ENCODE peak calls at places on chromosomes 13 and 19, in ten cellular contexts. F is HCT116, I is suprapubic skin, O is prostate gland, J is spleen, U is stomach, B is upper lobe of left lung, R is transverse colon, A is sigmoid colon, M is endothelial cell of umbilical vein. G is an unnamed sample.

GRCh38 chr19:6707658-6708018 is 12.8 kb downstream of the C3 start:
- DNase-seq in F (no peak), I (no peak), O (no peak), J (peak), U (no peak), B (no peak), R (no peak), A (no peak), M (no peak), G (no peak)

GRCh38 chr13:40101708-40102359 is 446.4 kb downstream of the COG6 start:
- DNase-seq in F (no peak), I (no peak), O (no peak), J (no peak), U (no peak), B (no peak), R (no peak), A (no peak), M (no peak), G (no peak)

GRCh38 chr13:42328672-42329071 is 56.7 kb downstream of the AKAP11 start:
- DNase-seq in F (no peak), I (no peak), O (no peak), J (no peak), U (no peak), B (no peak), R (no peak), A (no peak), M (no peak), G (no peak)

GRCh38 chr19:4423727-4424126 is 21.3 kb downstream of the CHAF1A start:
- DNase-seq in F (no peak), I (no peak), O (no peak), J (no peak), U (no peak), B (no peak), R (no peak), A (no peak), M (no peak), G (no peak)

GRCh38 chr13:41780736-41781708 is 179.9 kb downstream of the VWA8 start:
- DNase-seq in F (no peak), I (no peak), O (no peak), J (no peak), U (no peak), B (no peak), R (no peak), A (no peak), M (no peak), G (no peak)

GRCh38 chr13:108769213-108770070 is 140.0 kb downstream of the MYO16 start:
- DNase-seq in F (no peak), I (no peak), O (no peak), J (no peak), U (no peak), B (no peak), R (no peak), A (no peak), M (no peak), G (no peak)

GRCh38 chr13:26721251-26721939 is 39.2 kb downstream of the GPR12 start:
- DNase-seq in F (no peak), I (no peak), O (no peak), J (peak), U (peak), B (peak), R (peak), A (no peak), M (no peak), G (no peak)

GRCh38 chr13:92967923-92968322 is 258.7 kb upstream of the GPC6 start:
- DNase-seq in F (no peak), I (no peak), O (no peak), J (no peak), U (no peak), B (no peak), R (no peak), A (no peak), M (no peak), G (no peak)

GRCh38 chr13:73578251-73578875 is 519.6 kb downstream of the KLF5 start:
- DNase-seq in F (no peak), I (no peak), O (no peak), J (no peak), U (no peak), B (no peak), R (no peak), A (no peak), M (no peak), G (no peak)

GRCh38 chr13:35703061-35703460 is 226.6 kb upstream of the MAB21L1 start:
- DNase-seq in F (no peak), I (no peak), O (no peak), J (no peak), U (no peak), B (no peak), R (no peak), A (no peak), M (no peak), G (no peak)

GRCh38 chr19:50921391-50922315 is 10.5 kb upstream of the KLK4 start:
- DNase-seq in F (no peak), I (no peak), O (no peak), J (no peak), U (no peak), B (no peak), R (no peak), A (no peak), M (no peak), G (no peak)

GRCh38 chr19:50313812-50314536 is 15.2 kb downstream of the KCNC3 start:
- DNase-seq in F (no peak), I (no peak), O (no peak), J (no peak), U (no peak), B (no peak), R (no peak), A (no peak), M (no peak), G (no peak)

GRCh38 chr19:6376512-6377193 is 920 bp upstream of the PSPN start:
- DNase-seq in F (no peak), I (no peak), O (no peak), J (no peak), U (no peak), B (no peak), R (no peak), A (no peak), M (no peak), G (no peak)

GRCh38 chr19:15532779-15533521 is 24.6 kb downstream of the CYP4F22 start:
- DNase-seq in F (peak), I (no peak), O (no peak), J (no peak), U (no peak), B (no peak), R (no peak), A (no peak), M (no peak), G (no peak)

GRCh38 chr13:113086031-113086750 is 19.4 kb upstream of the F7 start:
- DNase-seq in F (no peak), I (no peak), O (no peak), J (peak), U (no peak), B (no peak), R (no peak), A (no peak), M (no peak), G (no peak)

GRCh38 chr19:35318679-35319448 is 10.1 kb upstream of the CD22 start:
- DNase-seq in F (peak), I (no peak), O (peak), J (peak), U (peak), B (peak), R (peak), A (peak), M (peak), G (no peak)

GRCh38 chr19:2408247-2408646 is 19.1 kb downstream of the TIMM13 start:
- DNase-seq in F (no peak), I (no peak), O (no peak), J (no peak), U (no peak), B (no peak), R (no peak), A (no peak), M (no peak), G (no peak)

GRCh38 chr13:33264620-33264978 is 21.0 kb downstream of the STARD13 start:
- DNase-seq in F (no peak), I (no peak), O (no peak), J (no peak), U (no peak), B (peak), R (peak), A (no peak), M (no peak), G (no peak)

GRCh38 chr13:21825801-21826200 is 154.9 kb downstream of the FGF9 start:
- DNase-seq in F (no peak), I (no peak), O (no peak), J (no peak), U (no peak), B (no peak), R (no peak), A (no peak), M (no peak), G (no peak)

GRCh38 chr19:3365447-3366103 is 808 bp upstream of the NFIC start:
- DNase-seq in F (peak), I (no peak), O (peak), J (peak), U (peak), B (peak), R (peak), A (peak), M (no peak), G (no peak)

GRCh38 chr19:1599460-1599846 is 5.8 kb downstream of the UQCR11 start:
- DNase-seq in F (no peak), I (no peak), O (no peak), J (no peak), U (no peak), B (no peak), R (no peak), A (no peak), M (no peak), G (no peak)

GRCh38 chr19:2607712-2608601 is 94.5 kb downstream of the GNG7 start:
- DNase-seq in F (no peak), I (no peak), O (no peak), J (peak), U (no peak), B (no peak), R (peak), A (peak), M (no peak), G (no peak)

GRCh38 chr13:102405499-102406079 is 3.7 kb upstream of the FGF14 start:
- DNase-seq in F (no peak), I (no peak), O (no peak), J (no peak), U (no peak), B (no peak), R (no peak), A (no peak), M (no peak), G (no peak)

GRCh38 chr19:17001603-17002183 is 24.9 kb downstream of the CPAMD8 start:
- DNase-seq in F (no peak), I (no peak), O (no peak), J (peak), U (no peak), B (no peak), R (no peak), A (no peak), M (no peak), G (no peak)

DNA sequence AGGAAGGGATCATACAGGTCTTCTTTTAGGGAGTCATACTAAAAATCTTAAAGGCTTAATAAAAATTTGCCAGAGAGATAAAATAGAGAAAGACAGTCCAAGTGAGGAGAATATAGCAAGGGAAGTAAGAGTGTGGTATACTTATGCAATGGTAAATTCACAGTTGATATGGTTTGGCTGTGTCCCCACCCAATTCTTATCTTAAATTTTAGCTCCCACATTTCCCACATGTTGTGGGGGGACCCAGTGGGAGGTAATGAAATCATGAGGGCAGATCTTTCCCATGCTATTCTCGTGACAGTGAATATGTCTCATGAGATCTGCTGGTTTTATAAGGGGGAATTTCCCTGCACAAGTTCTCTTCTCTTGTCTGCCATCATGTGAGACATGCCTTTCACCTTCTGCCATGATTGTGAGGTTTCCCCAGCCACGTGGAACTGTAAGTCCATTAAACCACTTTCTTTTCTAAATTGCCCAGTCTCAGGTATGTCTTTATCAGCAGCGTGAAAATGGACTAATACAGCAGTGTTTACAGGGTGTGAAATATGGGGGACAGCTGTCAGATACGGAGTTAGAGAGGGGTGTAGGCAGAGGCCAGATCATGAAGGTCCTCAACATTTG is 115.4 kb downstream of the UGGT2 start:
- DNase-seq in F (no peak), I (no peak), O (no peak), J (no peak), U (no peak), B (no peak), R (no peak), A (no peak), M (no peak), G (no peak)
- TF ChIP-seq POLR2A in F (no peak), I (no peak), O (no peak), J (no peak), U (no peak), B (no peak), R (no peak), A (no peak), M (no peak), G (no peak)

DNA sequence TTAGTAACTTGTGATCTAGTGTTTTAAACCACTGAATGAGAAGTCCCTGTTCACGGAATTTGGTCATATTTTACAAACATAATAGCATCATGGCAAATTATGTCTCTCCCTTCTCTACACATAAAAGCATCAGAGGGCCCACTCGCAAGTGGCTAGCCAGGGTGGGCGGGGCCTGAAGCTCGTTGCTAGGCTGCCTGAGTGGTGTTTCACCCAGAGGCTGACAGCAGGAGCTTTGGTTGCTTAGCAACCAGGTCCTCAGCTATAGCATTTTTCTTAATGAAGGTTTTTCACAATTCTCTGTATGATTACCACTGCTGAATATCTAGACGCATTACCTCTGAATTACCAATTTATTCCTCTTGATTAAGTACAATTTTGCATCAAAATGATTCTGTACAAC is 126.5 kb downstream of the NALCN start:
- DNase-seq in F (no peak), I (no peak), O (no peak), J (no peak), U (no peak), B (no peak), R (no peak), A (no peak), M (peak), G (no peak)
- TF ChIP-seq POLR2AphosphoS5 in F (no peak), I (no peak), O (no peak), J (no peak), U (no peak), B (no peak), R (no peak), A (no peak), M (no peak), G (no peak)

GRCh38 chr19:18908917-18909619 is 10.1 kb downstream of the COPE start:
- DNase-seq in F (no peak), I (no peak), O (no peak), J (no peak), U (no peak), B (no peak), R (no peak), A (no peak), M (no peak), G (no peak)
- TF ChIP-seq POLR2A in F (no peak), I (no peak), O (no peak), J (no peak), U (no peak), B (no peak), R (no peak), A (no peak), M (no peak), G (no peak)

GRCh38 chr13:37070956-37071355 is 11.5 kb upstream of the SUPT20H start:
- DNase-seq in F (no peak), I (no peak), O (no peak), J (peak), U (no peak), B (no peak), R (no peak), A (no peak), M (no peak), G (no peak)

GRCh38 chr13:37070145-37070695 is 10.7 kb upstream of the SUPT20H start:
- DNase-seq in F (no peak), I (no peak), O (no peak), J (peak), U (no peak), B (no peak), R (no peak), A (no peak), M (no peak), G (no peak)

GRCh38 chr13:37069597-37070103 is 10.2 kb upstream of the SUPT20H start:
- DNase-seq in F (no peak), I (no peak), O (no peak), J (peak), U (no peak), B (no peak), R (no peak), A (no peak), M (no peak), G (no peak)

GRCh38 chr13:37074703-37075102 is 15.2 kb upstream of the SUPT20H start:
- DNase-seq in F (peak), I (no peak), O (no peak), J (no peak), U (no peak), B (no peak), R (no peak), A (no peak), M (peak), G (no peak)

GRCh38 chr13:37072024-37072423 is 12.5 kb upstream of the SUPT20H start:
- DNase-seq in F (no peak), I (no peak), O (no peak), J (no peak), U (no peak), B (no peak), R (no peak), A (no peak), M (no peak), G (no peak)
- TF ChIP-seq POLR2AphosphoS5 in F (no peak), I (no peak), O (no peak), J (no peak), U (no peak), B (no peak), R (no peak), A (no peak), M (no peak), G (no peak)

GRCh38 chr13:51793570-51794273 is 10.2 kb downstream of the DHRS12 start:
- DNase-seq in F (peak), I (no peak), O (no peak), J (no peak), U (no peak), B (peak), R (no peak), A (peak), M (peak), G (no peak)
- TF ChIP-seq POLR2A in F (no peak), I (no peak), O (no peak), J (no peak), U (no peak), B (no peak), R (no peak), A (no peak), M (no peak), G (no peak)

DNA sequence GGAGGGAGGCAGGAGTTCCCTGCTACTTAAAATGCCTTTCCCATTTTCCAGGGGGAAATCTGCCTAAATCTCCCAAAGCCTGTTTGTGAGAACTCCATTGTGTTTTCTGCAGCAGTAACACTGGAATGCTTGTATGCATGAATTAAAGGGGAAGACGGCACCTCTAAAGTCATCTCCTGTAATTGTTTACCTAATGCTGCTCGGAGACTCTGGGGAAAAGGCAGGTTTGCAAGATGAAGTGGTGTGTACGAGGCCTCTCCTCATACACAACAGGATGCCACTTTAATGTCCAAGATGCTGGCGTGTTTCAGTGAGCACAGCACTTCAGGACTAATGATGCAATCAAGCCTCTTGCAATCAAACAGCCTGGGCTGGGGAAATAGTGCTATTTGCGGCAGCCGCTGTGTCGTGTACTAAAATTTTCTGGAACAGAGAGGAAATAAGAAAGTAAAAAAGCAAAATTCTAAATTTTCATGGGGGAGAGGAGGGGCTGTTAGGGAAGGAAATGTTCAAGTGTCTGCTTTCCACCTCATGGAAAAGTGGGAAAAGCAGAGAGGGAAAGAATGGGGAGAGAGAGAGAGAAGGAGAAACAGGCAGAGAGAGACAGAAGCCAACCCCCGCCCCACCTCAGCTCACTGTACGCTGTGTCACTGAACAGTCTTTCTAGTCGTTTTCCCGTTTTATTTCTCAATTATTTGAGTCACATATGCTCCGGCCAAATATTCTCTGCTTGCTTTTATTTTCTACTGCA is 32.9 kb downstream of the TSHZ3 start:
- DNase-seq in F (no peak), I (no peak), O (no peak), J (no peak), U (no peak), B (peak), R (peak), A (peak), M (peak), G (no peak)
- TF ChIP-seq POLR2AphosphoS5 in F (no peak), I (no peak), O (no peak), J (no peak), U (no peak), B (peak), R (no peak), A (no peak), M (no peak), G (no peak)

GRCh38 chr19:12773571-12773970 is 1.8 kb downstream of the HOOK2 start:
- DNase-seq in F (no peak), I (no peak), O (no peak), J (no peak), U (no peak), B (no peak), R (no peak), A (no peak), M (no peak), G (no peak)

GRCh38 chr19:12778020-12778904 is 2.9 kb upstream of the HOOK2 start:
- DNase-seq in F (no peak), I (no peak), O (peak), J (peak), U (peak), B (peak), R (peak), A (peak), M (peak), G (no peak)

GRCh38 chr19:12772323-12772722 is 3.0 kb downstream of the HOOK2 start:
- DNase-seq in F (no peak), I (no peak), O (no peak), J (no peak), U (no peak), B (no peak), R (no peak), A (no peak), M (no peak), G (no peak)

GRCh38 chr19:12777217-12778019 is 2.1 kb upstream of the HOOK2 start:
- DNase-seq in F (no peak), I (peak), O (peak), J (peak), U (peak), B (peak), R (peak), A (peak), M (peak), G (peak)

GRCh38 chr19:12774588-12775555 is at the start of gene HOOK2:
- DNase-seq in F (peak), I (peak), O (peak), J (peak), U (peak), B (peak), R (peak), A (peak), M (no peak), G (no peak)
- TF ChIP-seq POLR2A in F (no peak), I (no peak), O (no peak), J (no peak), U (peak), B (no peak), R (peak), A (no peak), M (peak), G (no peak)

DNA sequence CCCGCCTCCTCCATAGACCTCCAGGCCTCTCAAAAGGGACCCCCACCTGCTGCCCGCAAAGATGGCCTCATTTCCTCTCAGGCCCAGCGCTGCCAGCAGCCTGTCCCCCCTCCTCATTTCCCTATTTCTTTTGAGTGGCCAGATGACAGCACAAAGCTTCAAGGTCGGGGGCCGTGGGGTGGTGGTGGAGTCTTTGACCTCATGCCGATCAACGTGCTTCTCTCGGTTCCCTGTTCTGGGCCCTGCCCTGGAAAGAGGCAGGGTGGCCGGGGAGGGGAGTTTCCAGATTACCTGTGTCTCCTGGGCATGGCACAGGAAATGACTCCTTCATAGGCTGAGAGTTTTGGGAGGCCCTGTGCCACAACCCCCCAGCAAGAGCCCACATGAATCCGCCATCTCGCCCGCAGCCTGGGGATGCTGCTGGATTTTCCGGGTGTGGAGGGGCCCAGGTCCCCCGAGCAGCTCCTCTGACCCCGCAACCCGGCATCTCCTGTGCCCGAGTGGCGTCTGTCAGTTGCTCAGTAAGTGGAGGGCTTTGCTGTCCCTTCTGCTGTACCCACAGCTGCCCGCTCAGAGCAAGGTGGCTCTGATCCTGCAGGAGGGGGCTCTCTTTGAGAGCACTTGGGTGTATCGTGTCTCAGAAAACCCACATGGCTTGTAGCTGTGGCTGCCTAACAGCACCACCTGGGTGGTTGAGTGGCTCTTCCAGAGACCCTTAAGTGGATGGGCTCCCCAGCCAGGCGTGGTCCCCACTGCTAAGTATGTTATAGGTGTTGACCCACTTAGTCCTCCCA is 139.4 kb downstream of the SIPA1L3 start:
- DNase-seq in F (no peak), I (no peak), O (no peak), J (peak), U (peak), B (no peak), R (peak), A (no peak), M (no peak), G (peak)
- TF ChIP-seq POLR2AphosphoS5 in F (no peak), I (no peak), O (no peak), J (peak), U (no peak), B (no peak), R (no peak), A (no peak), M (no peak), G (no peak)